ENCODE peak calls at places on chromosomes 16 and 17, in seven cellular contexts. One of them, this sample, is unnamed.
A peak's percentile ranks its signal among the peaks of the same experiment; 100 is the strongest.

GRCh38 chr16:87276091-87276561 is 41.1 kb downstream of the C16orf95 start:
- DNase-seq in HCT116: no peak
- DNase-seq in OCI-LY7: no peak
- DNase-seq in fibroblast of lung: no peak
- DNase-seq in MM.1S: no peak
- DNase-seq in keratinocyte: no peak
- DNase-seq in mammary epithelial cell: no peak
- DNase-seq in this sample: no peak

GRCh38 chr16:12531937-12532336 is 271.8 kb downstream of the CPPED1 start:
- DNase-seq in HCT116: no peak
- DNase-seq in OCI-LY7: no peak
- DNase-seq in fibroblast of lung: no peak
- DNase-seq in MM.1S: no peak
- DNase-seq in keratinocyte: no peak
- DNase-seq in mammary epithelial cell: no peak
- DNase-seq in this sample: no peak

GRCh38 chr17:76036497-76037380 is 9.6 kb upstream of the EVPL start:
- DNase-seq in HCT116: no peak
- DNase-seq in OCI-LY7: no peak
- DNase-seq in fibroblast of lung: no peak
- DNase-seq in MM.1S: no peak
- DNase-seq in keratinocyte: no peak
- DNase-seq in mammary epithelial cell: no peak
- DNase-seq in this sample: no peak

GRCh38 chr17:61450641-61451537 is 1.3 kb upstream of the TBX4 start:
- DNase-seq in HCT116: no peak
- DNase-seq in OCI-LY7: no peak
- DNase-seq in fibroblast of lung: no peak
- DNase-seq in MM.1S: no peak
- DNase-seq in keratinocyte: no peak
- DNase-seq in mammary epithelial cell: no peak
- DNase-seq in this sample: no peak

GRCh38 chr16:77732241-77732946 is 10.1 kb downstream of the NUDT7 start:
- DNase-seq in HCT116: no peak
- DNase-seq in OCI-LY7: no peak
- DNase-seq in fibroblast of lung: peak; percentile 84
- DNase-seq in MM.1S: no peak
- DNase-seq in keratinocyte: no peak
- DNase-seq in mammary epithelial cell: peak; percentile 55
- DNase-seq in this sample: no peak

GRCh38 chr17:56679148-56679766 is 85.8 kb downstream of the NOG start:
- DNase-seq in HCT116: peak; percentile 15
- DNase-seq in OCI-LY7: peak; percentile 4
- DNase-seq in fibroblast of lung: peak; percentile 58
- DNase-seq in MM.1S: peak; percentile 20
- DNase-seq in keratinocyte: no peak
- DNase-seq in mammary epithelial cell: peak; percentile 34
- DNase-seq in this sample: peak; percentile 51

GRCh38 chr17:21029032-21029431 is 13.8 kb downstream of the USP22 start:
- DNase-seq in HCT116: no peak
- DNase-seq in OCI-LY7: no peak
- DNase-seq in fibroblast of lung: peak; percentile 65
- DNase-seq in MM.1S: no peak
- DNase-seq in keratinocyte: no peak
- DNase-seq in mammary epithelial cell: peak; percentile 88
- DNase-seq in this sample: peak; percentile 43

GRCh38 chr17:21297026-21297520 is 12.6 kb downstream of the MAP2K3 start:
- DNase-seq in HCT116: no peak
- DNase-seq in OCI-LY7: no peak
- DNase-seq in fibroblast of lung: no peak
- DNase-seq in MM.1S: no peak
- DNase-seq in keratinocyte: no peak
- DNase-seq in mammary epithelial cell: no peak
- DNase-seq in this sample: no peak

GRCh38 chr17:47776330-47777197 is 43.5 kb downstream of the TBX21 start:
- DNase-seq in HCT116: peak; percentile 54
- DNase-seq in OCI-LY7: peak; percentile 55
- DNase-seq in fibroblast of lung: peak; percentile 55
- DNase-seq in MM.1S: peak; percentile 46
- DNase-seq in keratinocyte: no peak
- DNase-seq in mammary epithelial cell: peak; percentile 29
- DNase-seq in this sample: peak; percentile 51

GRCh38 chr17:58822148-58823050 is 66.7 kb downstream of the PPM1E start:
- DNase-seq in HCT116: no peak
- DNase-seq in OCI-LY7: no peak
- DNase-seq in fibroblast of lung: peak; percentile 5
- DNase-seq in MM.1S: no peak
- DNase-seq in keratinocyte: no peak
- DNase-seq in mammary epithelial cell: no peak
- DNase-seq in this sample: no peak

GRCh38 chr17:31492206-31492605 is 100.7 kb downstream of the RAB11FIP4 start:
- DNase-seq in HCT116: no peak
- DNase-seq in OCI-LY7: no peak
- DNase-seq in fibroblast of lung: no peak
- DNase-seq in MM.1S: no peak
- DNase-seq in keratinocyte: no peak
- DNase-seq in mammary epithelial cell: no peak
- DNase-seq in this sample: no peak

GRCh38 chr16:83661656-83662055 is 146.1 kb upstream of the HSBP1 start:
- DNase-seq in HCT116: no peak
- DNase-seq in OCI-LY7: no peak
- DNase-seq in fibroblast of lung: no peak
- DNase-seq in MM.1S: no peak
- DNase-seq in keratinocyte: peak; percentile 21
- DNase-seq in mammary epithelial cell: peak; percentile 85
- DNase-seq in this sample: no peak

GRCh38 chr17:61818225-61818624 is 45.1 kb downstream of the BRIP1 start:
- DNase-seq in HCT116: no peak
- DNase-seq in OCI-LY7: no peak
- DNase-seq in fibroblast of lung: no peak
- DNase-seq in MM.1S: no peak
- DNase-seq in keratinocyte: no peak
- DNase-seq in mammary epithelial cell: no peak
- DNase-seq in this sample: no peak

GRCh38 chr16:88430524-88431446 is 22.3 kb upstream of the ZFPM1 start:
- DNase-seq in HCT116: no peak
- DNase-seq in OCI-LY7: no peak
- DNase-seq in fibroblast of lung: peak; percentile 22
- DNase-seq in MM.1S: no peak
- DNase-seq in keratinocyte: no peak
- DNase-seq in mammary epithelial cell: no peak
- DNase-seq in this sample: no peak

GRCh38 chr16:87806246-87806607 is 40.4 kb upstream of the KLHDC4 start:
- DNase-seq in HCT116: peak; percentile 16
- DNase-seq in OCI-LY7: no peak
- DNase-seq in fibroblast of lung: peak; percentile 36
- DNase-seq in MM.1S: no peak
- DNase-seq in keratinocyte: peak; percentile 87
- DNase-seq in mammary epithelial cell: peak; percentile 71
- DNase-seq in this sample: no peak

GRCh38 chr17:65666869-65667268 is 105.4 kb upstream of the AXIN2 start:
- DNase-seq in HCT116: no peak
- DNase-seq in OCI-LY7: no peak
- DNase-seq in fibroblast of lung: no peak
- DNase-seq in MM.1S: no peak
- DNase-seq in keratinocyte: no peak
- DNase-seq in mammary epithelial cell: no peak
- DNase-seq in this sample: no peak

GRCh38 chr17:14320734-14321475 is 20.0 kb downstream of the HS3ST3B1 start:
- DNase-seq in HCT116: no peak
- DNase-seq in OCI-LY7: no peak
- DNase-seq in fibroblast of lung: no peak
- DNase-seq in MM.1S: no peak
- DNase-seq in keratinocyte: no peak
- DNase-seq in mammary epithelial cell: no peak
- DNase-seq in this sample: no peak

GRCh38 chr16:30025574-30025973 is 2.6 kb downstream of the C16orf92 start:
- DNase-seq in HCT116: no peak
- DNase-seq in OCI-LY7: no peak
- DNase-seq in fibroblast of lung: no peak
- DNase-seq in MM.1S: no peak
- DNase-seq in keratinocyte: no peak
- DNase-seq in mammary epithelial cell: no peak
- DNase-seq in this sample: no peak

GRCh38 chr17:78159575-78160158 is 8.7 kb upstream of the SYNGR2 start:
- DNase-seq in HCT116: no peak
- DNase-seq in OCI-LY7: no peak
- DNase-seq in fibroblast of lung: peak; percentile 64
- DNase-seq in MM.1S: no peak
- DNase-seq in keratinocyte: peak; percentile 90
- DNase-seq in mammary epithelial cell: peak; percentile 99
- DNase-seq in this sample: no peak

GRCh38 chr17:38353084-38353604 is 1.5 kb downstream of the SOCS7 start:
- DNase-seq in HCT116: no peak
- DNase-seq in OCI-LY7: peak; percentile 33
- DNase-seq in fibroblast of lung: peak; percentile 12
- DNase-seq in MM.1S: peak; percentile 15
- DNase-seq in keratinocyte: no peak
- DNase-seq in mammary epithelial cell: no peak
- DNase-seq in this sample: no peak
- H4K20me1 ChIP-seq in HCT116: peaks cover 3% of the 10 kb centered on the region
- H4K20me1 ChIP-seq in OCI-LY7: peaks cover 17% of the 10 kb centered on the region
- H4K20me1 ChIP-seq in fibroblast of lung: peaks cover 4% of the 10 kb centered on the region
- H4K20me1 ChIP-seq in MM.1S: no peaks in the 10 kb centered on the region
- H4K20me1 ChIP-seq in keratinocyte: no peaks in the 10 kb centered on the region
- H4K20me1 ChIP-seq in mammary epithelial cell: no peaks in the 10 kb centered on the region
- H4K20me1 ChIP-seq in this sample: peaks cover 38% of the 10 kb centered on the region

GRCh38 chr17:27455914-27456680 is at the start of gene KSR1:
- DNase-seq in HCT116: peak; percentile 22
- DNase-seq in OCI-LY7: peak; percentile 82
- DNase-seq in fibroblast of lung: peak; percentile 87
- DNase-seq in MM.1S: peak; percentile 86
- DNase-seq in keratinocyte: no peak
- DNase-seq in mammary epithelial cell: peak; percentile 47
- DNase-seq in this sample: peak; percentile 95
- TF ChIP-seq CTCF in HCT116: peak; percentile 3
- TF ChIP-seq CTCF in OCI-LY7: peak; percentile 77
- TF ChIP-seq CTCF in fibroblast of lung: peak; percentile 37
- TF ChIP-seq CTCF in MM.1S: peak; percentile 22
- TF ChIP-seq CTCF in keratinocyte: no peak
- TF ChIP-seq CTCF in mammary epithelial cell: peak; percentile 29
- TF ChIP-seq CTCF in this sample: peak; percentile 60

DNA sequence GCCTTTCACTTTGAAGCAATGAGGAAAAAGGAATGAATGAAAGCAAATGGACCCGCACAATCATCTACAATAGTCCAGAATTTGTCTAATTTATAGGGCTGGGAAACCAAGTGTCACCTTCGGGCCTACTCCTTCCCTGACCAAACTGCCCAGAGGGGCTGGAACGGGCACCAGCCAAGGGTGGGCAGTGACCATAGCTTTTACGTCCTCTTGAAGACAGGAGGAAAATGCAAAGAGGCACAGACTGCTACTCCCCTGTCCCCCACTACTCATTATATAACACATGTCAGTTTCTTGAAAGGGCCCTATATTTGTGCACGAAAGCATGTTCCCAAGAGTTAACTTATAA is 122.3 kb downstream of the ZFHX3 start:
- DNase-seq in HCT116: no peak
- DNase-seq in OCI-LY7: no peak
- DNase-seq in fibroblast of lung: no peak
- DNase-seq in MM.1S: no peak
- DNase-seq in keratinocyte: no peak
- DNase-seq in mammary epithelial cell: no peak
- DNase-seq in this sample: no peak
- H4K20me1 ChIP-seq in HCT116: peaks cover 6% of the 10 kb centered on the region
- H4K20me1 ChIP-seq in OCI-LY7: no peaks in the 10 kb centered on the region
- H4K20me1 ChIP-seq in fibroblast of lung: no peaks in the 10 kb centered on the region
- H4K20me1 ChIP-seq in MM.1S: no peaks in the 10 kb centered on the region
- H4K20me1 ChIP-seq in keratinocyte: peaks cover 20% of the 10 kb centered on the region
- H4K20me1 ChIP-seq in mammary epithelial cell: peaks cover 10% of the 10 kb centered on the region
- H4K20me1 ChIP-seq in this sample: no peaks in the 10 kb centered on the region

DNA sequence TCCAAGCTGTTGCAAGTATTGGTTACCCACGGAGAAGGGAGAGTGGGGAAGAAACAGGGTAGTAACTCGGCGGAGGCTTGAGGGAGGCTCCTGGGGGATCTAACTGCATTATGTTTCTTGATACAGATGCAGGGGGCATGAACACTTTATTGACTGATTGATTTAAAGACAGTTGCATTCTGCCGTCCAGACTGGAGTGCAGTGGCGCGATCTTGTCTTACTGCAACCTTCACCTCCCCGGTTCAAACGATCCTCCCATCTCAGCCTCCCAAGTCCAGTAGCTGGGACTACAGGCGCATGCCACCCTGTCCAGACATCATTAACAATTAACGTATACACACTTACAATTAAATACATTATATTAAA is 15.1 kb upstream of the ERN2 start:
- DNase-seq in HCT116: no peak
- DNase-seq in OCI-LY7: no peak
- DNase-seq in fibroblast of lung: no peak
- DNase-seq in MM.1S: no peak
- DNase-seq in keratinocyte: no peak
- DNase-seq in mammary epithelial cell: no peak
- DNase-seq in this sample: no peak
- TF ChIP-seq CTCF in HCT116: no peak
- TF ChIP-seq CTCF in OCI-LY7: peak; percentile 11
- TF ChIP-seq CTCF in fibroblast of lung: no peak
- TF ChIP-seq CTCF in MM.1S: no peak
- TF ChIP-seq CTCF in keratinocyte: no peak
- TF ChIP-seq CTCF in mammary epithelial cell: no peak
- TF ChIP-seq CTCF in this sample: no peak

GRCh38 chr17:17757944-17758343 is 76.7 kb downstream of the RAI1 start:
- DNase-seq in HCT116: no peak
- DNase-seq in OCI-LY7: peak; percentile 77
- DNase-seq in fibroblast of lung: no peak
- DNase-seq in MM.1S: no peak
- DNase-seq in keratinocyte: no peak
- DNase-seq in mammary epithelial cell: no peak
- DNase-seq in this sample: no peak
- H4K20me1 ChIP-seq in HCT116: no peaks in the 10 kb centered on the region
- H4K20me1 ChIP-seq in OCI-LY7: no peaks in the 10 kb centered on the region
- H4K20me1 ChIP-seq in fibroblast of lung: no peaks in the 10 kb centered on the region
- H4K20me1 ChIP-seq in MM.1S: no peaks in the 10 kb centered on the region
- H4K20me1 ChIP-seq in keratinocyte: no peaks in the 10 kb centered on the region
- H4K20me1 ChIP-seq in mammary epithelial cell: no peaks in the 10 kb centered on the region
- H4K20me1 ChIP-seq in this sample: peaks cover 35% of the 10 kb centered on the region

DNA sequence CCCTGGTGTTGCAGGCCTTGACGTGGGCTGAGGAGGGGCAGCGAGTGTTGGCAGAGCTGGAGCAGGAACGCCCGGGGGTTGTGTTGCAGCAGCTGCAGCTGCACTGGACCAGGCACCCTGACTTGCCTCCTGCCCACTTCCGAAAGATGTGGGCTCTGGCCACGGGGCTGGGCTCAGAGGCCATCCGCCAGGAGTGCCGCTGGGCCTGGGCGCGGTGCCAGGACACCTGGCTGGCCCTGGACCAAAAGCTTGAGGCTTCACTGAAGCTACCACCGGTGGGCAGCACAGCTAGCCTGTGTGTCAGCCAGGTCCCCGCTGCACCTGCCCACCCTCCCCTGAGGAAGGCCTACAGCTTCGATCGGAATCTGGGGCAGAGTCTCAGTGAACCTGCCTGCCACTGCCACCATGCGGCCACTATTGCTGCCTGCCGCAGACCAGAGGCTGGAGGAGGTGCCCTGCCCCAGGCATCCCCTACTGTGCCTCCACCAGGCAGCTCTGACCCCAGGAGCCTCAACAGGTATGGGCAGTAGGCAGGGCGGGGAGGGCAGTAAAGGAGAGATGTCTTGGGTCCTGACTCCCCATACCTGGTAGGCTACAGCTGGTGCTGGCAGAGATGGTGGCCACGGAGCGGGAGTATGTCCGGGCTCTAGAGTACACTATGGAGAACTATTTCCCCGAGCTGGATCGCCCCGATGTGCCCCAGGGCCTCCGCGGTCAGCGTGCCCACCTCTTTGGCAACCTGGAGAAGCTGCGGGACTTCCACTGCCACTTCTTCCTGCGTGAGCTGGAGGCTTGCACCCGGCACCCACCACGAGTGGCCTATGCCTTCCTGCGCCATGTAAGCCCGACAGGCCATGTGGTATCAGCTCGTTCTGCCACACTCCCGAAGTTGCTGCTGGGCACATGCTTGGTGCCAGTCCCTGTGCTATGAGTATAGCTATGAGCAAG is 5.6 kb downstream of the PLEKHG4 start:
- DNase-seq in HCT116: no peak
- DNase-seq in OCI-LY7: no peak
- DNase-seq in fibroblast of lung: no peak
- DNase-seq in MM.1S: no peak
- DNase-seq in keratinocyte: no peak
- DNase-seq in mammary epithelial cell: peak; percentile 59
- DNase-seq in this sample: peak; percentile 66
- TF ChIP-seq CTCF in HCT116: no peak
- TF ChIP-seq CTCF in OCI-LY7: no peak
- TF ChIP-seq CTCF in fibroblast of lung: peak; percentile 29
- TF ChIP-seq CTCF in MM.1S: peak; percentile 34
- TF ChIP-seq CTCF in keratinocyte: peak; percentile 13
- TF ChIP-seq CTCF in mammary epithelial cell: peak; percentile 89
- TF ChIP-seq CTCF in this sample: peak; percentile 46

This sample was measured in hepatocyte.